ENCODE peak calls at places on chromosomes 3 and 15, in four cellular contexts. L, W, S and P are unnamed samples.

GRCh38 chr3:177931346-177931745 is 604.9 kb upstream of the KCNMB2 start:
- DNase-seq in L (no peak), W (no peak), S (no peak), P (no peak)

GRCh38 chr3:16945330-16945729 is 60.6 kb downstream of the PLCL2 start:
- DNase-seq in L (no peak), W (peak; percentile 15), S (no peak), P (no peak)

GRCh38 chr3:23754215-23754614 is 51.5 kb upstream of the UBE2E1 start:
- DNase-seq in L (no peak), W (no peak), S (no peak), P (no peak)

GRCh38 chr3:62167566-62168262 is 205.6 kb downstream of the FEZF2 start:
- DNase-seq in L (no peak), W (peak; percentile 36), S (no peak), P (no peak)

GRCh38 chr3:123980539-123980938 is 11.4 kb downstream of the ROPN1 start:
- DNase-seq in L (no peak), W (no peak), S (no peak), P (no peak)

GRCh38 chr3:127799476-127800222 is 22.7 kb downstream of the MGLL start:
- DNase-seq in L (peak; percentile 39), W (peak; percentile 93), S (no peak), P (no peak)

GRCh38 chr3:172391592-172392302 is 56.5 kb downstream of the GHSR start:
- DNase-seq in L (no peak), W (peak; percentile 87), S (no peak), P (no peak)

GRCh38 chr3:65714138-65714537 is 324.6 kb downstream of the MAGI1 start:
- DNase-seq in L (no peak), W (peak; percentile 82), S (no peak), P (no peak)

GRCh38 chr3:27533718-27534578 is 49.8 kb upstream of the SLC4A7 start:
- DNase-seq in L (peak; percentile 67), W (peak; percentile 99), S (no peak), P (no peak)

GRCh38 chr15:72285927-72286516 is 13.7 kb upstream of the PARP6 start:
- DNase-seq in L (peak; percentile 71), W (no peak), S (no peak), P (no peak)

GRCh38 chr3:60730371-60730770 is 520.9 kb downstream of the FHIT start:
- DNase-seq in L (no peak), W (no peak), S (no peak), P (no peak)

GRCh38 chr3:134084230-134084950 is 54.7 kb upstream of the SLCO2A1 start:
- DNase-seq in L (no peak), W (no peak), S (no peak), P (no peak)

GRCh38 chr3:135082706-135083105 is 287.6 kb downstream of the EPHB1 start:
- DNase-seq in L (no peak), W (no peak), S (no peak), P (no peak)

GRCh38 chr3:188037965-188038581 is 115.9 kb upstream of the LPP start:
- DNase-seq in L (no peak), W (peak; percentile 57), S (no peak), P (no peak)

GRCh38 chr3:135329479-135329878 is 534.4 kb downstream of the EPHB1 start:
- DNase-seq in L (peak; percentile 53), W (no peak), S (no peak), P (no peak)

GRCh38 chr15:84605225-84605882 is 4.5 kb downstream of the ZSCAN2 start:
- DNase-seq in L (no peak), W (no peak), S (no peak), P (no peak)

GRCh38 chr3:139213936-139214335 is 129.9 kb upstream of the MRPS22 start:
- DNase-seq in L (no peak), W (no peak), S (no peak), P (no peak)

GRCh38 chr3:13501958-13502790 is 22.1 kb downstream of the HDAC11 start:
- DNase-seq in L (peak; percentile 15), W (no peak), S (no peak), P (no peak)

GRCh38 chr3:161081675-161082462 is 23.3 kb downstream of the B3GALNT1 start:
- DNase-seq in L (no peak), W (no peak), S (no peak), P (no peak)

GRCh38 chr3:52854013-52854412 is 19.2 kb upstream of the MUSTN1 start:
- DNase-seq in L (no peak), W (no peak), S (no peak), P (no peak)

GRCh38 chr3:52174896-52175295 is 20.7 kb upstream of the POC1A start:
- DNase-seq in L (peak; percentile 19), W (no peak), S (no peak), P (no peak)

GRCh38 chr15:48778338-48778730 is 32.5 kb downstream of the CEP152 start:
- DNase-seq in L (no peak), W (peak; percentile 25), S (no peak), P (no peak)

GRCh38 chr15:67827561-67828378 is 2.5 kb downstream of the SKOR1 start:
- DNase-seq in L (peak; percentile 47), W (no peak), S (no peak), P (no peak)

GRCh38 chr3:197522881-197523342 is 32.9 kb downstream of the BDH1 start:
- DNase-seq in L (no peak), W (no peak), S (no peak), P (no peak)

GRCh38 chr15:63968122-63968524 is 78.2 kb downstream of the DAPK2 start:
- DNase-seq in L (peak; percentile 61), W (no peak), S (no peak), P (no peak)

GRCh38 chr3:183534249-183534648 is 21.3 kb downstream of the KLHL6 start:
- DNase-seq in L (no peak), W (no peak), S (no peak), P (no peak)

GRCh38 chr3:46576899-46577298 is 10.8 kb upstream of the LRRC2 start:
- DNase-seq in L (no peak), W (no peak), S (no peak), P (no peak)

GRCh38 chr3:72991522-72991921 is 5.1 kb upstream of the PPP4R2 start:
- DNase-seq in L (no peak), W (no peak), S (no peak), P (no peak)

GRCh38 chr3:194985031-194985578 is 285.9 kb downstream of the XXYLT1 start:
- DNase-seq in L (peak; percentile 91), W (peak; percentile 47), S (peak; percentile 16), P (no peak)

GRCh38 chr15:92091155-92091734 is 237.7 kb downstream of the SLCO3A1 start:
- DNase-seq in L (no peak), W (no peak), S (no peak), P (no peak)

GRCh38 chr3:168939651-168940238 is 723.8 kb downstream of the MECOM start:
- DNase-seq in L (no peak), W (no peak), S (no peak), P (no peak)

GRCh38 chr3:81470416-81470978 is 290.9 kb downstream of the GBE1 start:
- DNase-seq in L (no peak), W (peak; percentile 27), S (no peak), P (no peak)

GRCh38 chr15:71106802-71107500 is 8.3 kb upstream of the THSD4 start:
- DNase-seq in L (no peak), W (no peak), S (no peak), P (no peak)

GRCh38 chr3:114310701-114311100 is 16.9 kb downstream of the TIGIT start:
- DNase-seq in L (no peak), W (no peak), S (no peak), P (no peak)

GRCh38 chr3:114319453-114319852 is 25.6 kb downstream of the TIGIT start:
- DNase-seq in L (no peak), W (peak; percentile 83), S (no peak), P (no peak)

GRCh38 chr3:114313426-114313825 is 19.6 kb downstream of the TIGIT start:
- DNase-seq in L (no peak), W (no peak), S (no peak), P (no peak)

GRCh38 chr3:114318295-114318694 is 24.5 kb downstream of the TIGIT start:
- DNase-seq in L (no peak), W (no peak), S (no peak), P (no peak)

GRCh38 chr3:114314259-114314658 is 20.4 kb downstream of the TIGIT start:
- DNase-seq in L (no peak), W (no peak), S (no peak), P (no peak)
- H3K27ac ChIP-seq in L (no peak overlapping the region), W (no peak overlapping the region), S (no peak overlapping the region), P (no peak overlapping the region)

DNA sequence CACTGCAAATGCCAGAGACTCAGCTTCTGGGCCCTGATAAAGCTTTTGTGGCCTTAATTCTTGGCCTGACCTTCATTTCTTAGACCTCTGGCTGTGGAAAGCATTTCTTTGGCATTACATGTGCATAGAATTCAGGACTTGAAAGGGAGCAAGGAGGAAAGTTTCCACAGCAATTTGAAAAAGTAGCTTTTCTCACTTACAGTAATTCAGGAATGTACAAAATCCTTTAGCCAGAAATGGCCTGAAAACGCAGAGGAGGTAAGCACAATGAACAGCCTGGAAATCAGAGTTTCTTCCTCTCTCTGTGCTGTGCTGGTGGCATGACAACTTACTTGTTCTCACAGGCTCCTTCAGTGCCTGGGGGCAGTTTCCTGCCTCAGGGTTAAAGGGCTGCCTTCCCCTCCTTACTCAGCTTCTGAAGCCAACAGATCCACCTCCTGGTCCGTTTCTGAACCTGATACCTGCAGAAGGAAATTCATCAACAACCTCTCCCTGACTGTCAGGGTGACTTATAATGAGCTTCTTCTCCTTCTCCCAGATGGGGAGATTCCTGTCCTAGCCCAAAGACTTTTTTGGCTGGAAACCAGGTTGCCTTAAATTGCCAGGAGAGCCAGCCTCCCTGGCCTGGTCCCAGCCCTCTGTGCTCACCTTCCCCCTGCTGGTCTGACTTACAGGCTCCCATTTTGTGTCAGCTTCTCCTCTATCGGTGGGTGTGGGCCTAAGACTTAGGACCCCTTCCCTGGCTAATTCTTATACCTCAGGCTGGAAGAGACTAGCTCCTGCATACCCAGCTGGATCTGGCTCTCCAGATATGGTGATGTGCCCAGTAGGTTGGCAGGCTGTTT is 102.3 kb downstream of the MYRIP start:
- DNase-seq in L (no peak), W (peak; percentile 77), S (no peak), P (no peak)
- H3K27ac ChIP-seq in L (no peak overlapping the region), W (peak overlapping the region; percentile 49), S (no peak overlapping the region), P (no peak overlapping the region)

GRCh38 chr15:90819390-90819789 is 49.0 kb upstream of the FURIN start:
- DNase-seq in L (no peak), W (no peak), S (no peak), P (no peak)
- H3K27ac ChIP-seq in L (no peak overlapping the region), W (no peak overlapping the region), S (no peak overlapping the region), P (no peak overlapping the region)

GRCh38 chr3:114896978-114897377 is 250.1 kb downstream of the ZBTB20 start:
- DNase-seq in L (no peak), W (no peak), S (no peak), P (no peak)

GRCh38 chr3:114887806-114888205 is 259.3 kb downstream of the ZBTB20 start:
- DNase-seq in L (no peak), W (no peak), S (no peak), P (no peak)

GRCh38 chr3:114893361-114893760 is 253.7 kb downstream of the ZBTB20 start:
- DNase-seq in L (no peak), W (no peak), S (no peak), P (no peak)

GRCh38 chr3:114892117-114892870 is 254.8 kb downstream of the ZBTB20 start:
- DNase-seq in L (no peak), W (no peak), S (no peak), P (no peak)

DNA sequence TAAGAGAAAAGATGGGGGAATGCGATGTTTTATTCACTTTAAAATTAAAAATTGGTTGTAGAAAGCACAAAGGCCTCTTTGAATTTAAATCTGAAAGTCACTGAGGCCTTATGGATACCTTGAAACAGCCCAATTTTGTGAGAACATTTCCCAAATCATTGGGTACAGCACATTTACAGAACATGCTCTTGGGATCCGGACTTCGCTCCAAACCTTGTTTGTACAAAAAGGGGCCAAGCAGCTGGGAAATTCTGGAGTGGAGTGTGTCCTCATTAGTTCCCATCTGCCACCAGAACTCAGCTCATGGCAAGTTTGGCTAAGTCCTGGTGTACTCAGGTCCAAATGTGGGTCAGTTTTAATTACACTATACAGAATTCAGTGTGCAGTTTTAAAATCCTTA is 254.2 kb downstream of the ZBTB20 start:
- DNase-seq in L (no peak), W (no peak), S (no peak), P (no peak)
- H3K27ac ChIP-seq in L (peak overlapping the region; percentile 82), W (no peak overlapping the region), S (no peak overlapping the region), P (no peak overlapping the region)